ENCODE peak calls at places on chromosomes 4 and X, in six cellular contexts. P is psoas muscle; U is effector memory CD4-positive, alpha-beta T cell; T is SK-N-SH; N is K562; R is GM23248. I is an unnamed sample. For H3K27me3 and H3K9me3, the result is how much of the 10 kb centered on the place peaks cover.

GRCh38 chr4:102551946-102552575 is 50.9 kb downstream of the NFKB1 start:
- DNase-seq in P (no peak), U (no peak), T (no peak), N (no peak), R (no peak), I (no peak)

GRCh38 chr4:138188406-138189084 is 53.6 kb downstream of the SLC7A11 start:
- DNase-seq in P (no peak), U (no peak), T (no peak), N (no peak), R (peak), I (no peak)

GRCh38 chrX:111265506-111265905 is 4.8 kb downstream of the CAPN6 start:
- DNase-seq in P (no peak), U (no peak), T (no peak), N (no peak), R (no peak), I (no peak)

GRCh38 chr4:121070696-121071639 is 1.4 kb downstream of the NDNF start:
- DNase-seq in P (peak), U (no peak), T (peak), N (no peak), R (peak), I (peak)

GRCh38 chrX:47218920-47219815 is 687 bp downstream of the CDK16 start:
- DNase-seq in P (peak), U (peak), T (peak), N (peak), R (peak), I (peak)

GRCh38 chrX:72526534-72527508 is 45.8 kb downstream of the HDAC8 start:
- DNase-seq in P (no peak), U (no peak), T (no peak), N (no peak), R (peak), I (no peak)

GRCh38 chr4:18318682-18319410 is 297.3 kb upstream of the LCORL start:
- DNase-seq in P (peak), U (no peak), T (peak), N (no peak), R (peak), I (no peak)

GRCh38 chr4:152643153-152644035 is 36.4 kb downstream of the TMEM154 start:
- DNase-seq in P (no peak), U (no peak), T (no peak), N (no peak), R (no peak), I (no peak)

GRCh38 chr4:72094054-72094780 is 62.4 kb downstream of the NPFFR2 start:
- DNase-seq in P (no peak), U (no peak), T (no peak), N (no peak), R (no peak), I (no peak)

GRCh38 chr4:28444886-28445496 is 1584.3 kb downstream of the STIM2 start:
- DNase-seq in P (no peak), U (no peak), T (no peak), N (no peak), R (peak), I (no peak)

GRCh38 chr4:153212755-153213154 is 8.5 kb downstream of the TRIM2 start:
- DNase-seq in P (no peak), U (no peak), T (no peak), N (no peak), R (peak), I (no peak)

DNA sequence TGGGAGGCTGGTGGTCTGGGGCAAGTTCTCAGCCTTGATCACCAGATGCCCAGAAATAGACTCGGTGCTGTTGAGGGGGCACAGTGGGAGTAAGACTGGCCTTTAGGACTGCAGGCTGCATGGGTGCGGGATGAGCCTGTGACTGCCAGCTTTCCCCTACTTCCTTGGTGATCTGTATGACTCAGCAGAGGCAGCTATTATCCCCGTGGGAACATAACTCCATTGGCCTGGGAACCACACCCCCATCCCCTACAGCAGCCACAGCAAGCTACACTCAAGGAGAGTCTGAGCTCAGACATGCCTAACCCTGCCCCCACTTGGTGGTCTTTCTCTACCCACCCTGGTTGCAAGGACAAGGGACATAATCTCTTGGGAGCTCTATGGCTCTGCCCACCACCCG is 20.6 kb downstream of the CLIC2 start:
- DNase-seq in P (no peak), U (no peak), T (no peak), N (no peak), R (no peak), I (no peak)
- H3K4me3 ChIP-seq in P (no peak), U (no peak), T (no peak), N (no peak), R (no peak), I (no peak)

DNA sequence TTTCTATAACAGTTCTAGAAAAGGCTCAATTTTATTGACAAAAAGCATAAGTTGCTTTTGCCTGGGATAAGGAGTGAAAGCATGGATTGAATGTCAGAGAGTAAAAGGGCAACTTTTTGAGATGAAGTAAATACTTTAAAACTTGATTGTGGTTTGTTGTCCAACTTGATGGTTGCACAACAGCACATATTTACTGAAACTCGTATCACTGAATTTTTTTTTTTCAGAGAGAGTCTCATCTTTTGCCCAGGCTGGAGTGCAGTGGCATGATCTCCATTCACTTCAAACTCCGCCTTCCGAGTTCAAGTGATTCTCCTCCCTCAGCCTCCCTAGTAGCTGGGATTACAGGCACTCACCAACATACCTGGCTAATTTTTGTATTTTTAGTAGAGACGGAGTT is 856.8 kb downstream of the SH3BGRL start:
- DNase-seq in P (no peak), U (no peak), T (no peak), N (no peak), R (no peak), I (no peak)
- H3K27me3 ChIP-seq in P (under half), U (under half), T (under half), N (under half), R (under half), I (under half)

DNA sequence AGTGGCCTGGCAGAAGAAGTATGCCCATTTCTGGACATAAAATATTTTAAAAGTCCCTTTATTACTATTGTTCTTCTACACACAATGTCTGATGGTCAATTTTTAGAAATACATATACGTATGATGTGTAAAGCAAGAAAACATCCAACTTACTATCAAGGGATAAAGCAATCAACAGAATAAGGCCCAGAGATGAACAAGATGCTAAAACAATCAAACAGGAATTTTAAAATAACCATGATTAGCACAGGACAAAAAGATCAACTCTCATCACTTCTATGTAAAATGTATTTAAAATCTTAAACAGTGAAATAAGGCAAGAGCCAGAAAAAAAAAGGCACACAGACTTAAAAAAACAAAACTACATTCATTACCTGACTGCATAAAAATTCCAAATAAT is 60.9 kb downstream of the MTNR1A start:
- DNase-seq in P (no peak), U (no peak), T (no peak), N (no peak), R (no peak), I (no peak)
- H3K9me3 ChIP-seq in P (under half), U (under half), T (under half), N (under half), R (under half), I (under half)

GRCh38 chrX:67544871-67545771 is 1.3 kb downstream of the AR start:
- DNase-seq in P (peak), U (no peak), T (peak), N (no peak), R (peak), I (peak)

GRCh38 chrX:67545772-67546495 is 2.1 kb downstream of the AR start:
- DNase-seq in P (peak), U (no peak), T (peak), N (no peak), R (peak), I (peak)

GRCh38 chrX:67546496-67547423 is 2.9 kb downstream of the AR start:
- DNase-seq in P (peak), U (no peak), T (peak), N (no peak), R (peak), I (no peak)

GRCh38 chrX:67543818-67544217 is at the start of gene AR:
- DNase-seq in P (peak), U (no peak), T (peak), N (no peak), R (peak), I (peak)

GRCh38 chrX:67544281-67544680 is 460 bp downstream of the AR start:
- DNase-seq in P (peak), U (no peak), T (peak), N (no peak), R (peak), I (peak)
- H3K4me3 ChIP-seq in P (peak), U (no peak), T (no peak), N (no peak), R (peak), I (peak)

GRCh38 chrX:140502491-140503229 is 2.2 kb downstream of the SOX3 start:
- DNase-seq in P (no peak), U (no peak), T (peak), N (no peak), R (peak), I (no peak)
- H3K27me3 ChIP-seq in P (under half), U (under half), T (half or more), N (under half), R (under half), I (under half)

DNA sequence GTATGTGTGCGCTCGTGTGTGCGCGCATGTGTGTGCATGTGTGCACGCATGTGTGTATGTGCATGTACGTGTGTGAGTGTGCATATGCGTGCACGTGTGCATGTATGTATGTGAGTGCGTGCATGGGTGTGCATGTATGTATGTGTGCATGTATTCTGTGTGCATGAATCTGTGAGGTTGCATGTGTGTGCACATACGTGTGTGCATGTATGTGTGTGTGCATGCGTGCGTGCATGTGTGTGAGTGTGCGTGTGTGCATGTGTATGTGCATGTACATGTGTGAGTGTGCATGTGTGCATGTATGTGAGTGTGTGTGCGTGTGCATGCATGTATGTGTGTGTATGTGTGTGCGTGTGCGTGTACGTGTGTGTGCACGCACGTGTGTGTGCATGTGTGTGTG is 241.5 kb downstream of the SHOX start:
- DNase-seq in P (no peak), U (no peak), T (no peak), N (no peak), R (no peak), I (no peak)
- H3K9me3 ChIP-seq in P (under half), U (under half), T (under half), N (under half), R (under half), I (under half)

DNA sequence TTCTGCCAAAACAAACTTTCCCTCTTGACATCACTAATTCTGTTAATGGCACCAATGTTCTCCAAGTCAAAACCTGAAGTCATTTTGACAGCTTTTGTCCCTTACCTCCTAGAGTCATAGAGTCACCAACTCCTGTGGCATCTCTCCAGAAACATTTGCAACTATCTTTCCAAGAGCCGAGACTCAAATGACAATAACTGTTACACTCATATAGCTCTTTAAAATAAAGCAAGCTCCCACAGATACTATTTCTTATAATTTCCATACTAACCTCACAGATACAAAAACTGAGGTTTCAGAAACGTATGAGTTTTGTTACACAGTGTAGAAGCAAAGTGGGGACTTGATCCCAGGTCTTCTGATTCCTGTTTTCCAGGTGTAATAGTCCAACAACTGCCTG is 18.3 kb downstream of the GPRIN3 start:
- DNase-seq in P (no peak), U (no peak), T (no peak), N (no peak), R (no peak), I (no peak)
- H3K4me3 ChIP-seq in P (no peak), U (peak), T (no peak), N (no peak), R (no peak), I (no peak)

GRCh38 chrX:137568741-137569469 is 3.0 kb downstream of the ZIC3 start:
- DNase-seq in P (no peak), U (no peak), T (no peak), N (no peak), R (peak), I (no peak)
- H3K27me3 ChIP-seq in P (under half), U (under half), T (half or more), N (under half), R (under half), I (under half)

DNA sequence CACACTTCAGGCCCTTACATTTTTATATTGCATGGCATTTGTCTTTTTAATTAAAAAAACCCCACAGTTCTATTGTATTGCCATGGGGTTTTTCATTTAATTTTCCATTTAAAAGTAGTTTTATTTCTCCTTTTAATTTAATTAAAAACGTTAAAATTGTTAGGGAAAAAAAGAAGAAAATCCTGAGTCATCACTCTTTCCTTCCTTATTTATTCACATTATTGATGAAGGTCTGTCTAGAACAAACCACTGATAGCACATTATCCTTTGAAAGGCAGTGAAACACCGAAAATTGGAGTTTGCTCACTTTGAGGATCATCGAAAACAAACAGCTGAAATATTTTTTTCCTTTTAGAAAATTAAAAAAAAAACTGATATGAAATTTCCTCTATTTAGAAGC is 759.7 kb upstream of the MAGEB2 start:
- DNase-seq in P (no peak), U (no peak), T (no peak), N (no peak), R (no peak), I (no peak)
- H3K9me3 ChIP-seq in P (under half), U (under half), T (under half), N (under half), R (under half), I (under half)